ENCODE peak calls at places on chromosomes 12 and 14, in five cellular contexts. B is activated CD8-positive, alpha-beta memory T cell treated with anti-CD3 and anti-CD28 coated beads, Interleukin-2, amount 50 U/mL, for 48 hours; I is NCI-H187 treated with DMSO at 0.1 percent for 48 hours; O is tibial artery; E is adrenal gland. S is an unnamed sample.

GRCh38 chr12:642633-643477 is 20.4 kb downstream of the NINJ2 start:
- DNase-seq in I (no peak), O (peak), E (peak), B (peak), S (peak)

GRCh38 chr12:106753526-106753925 is 21.0 kb upstream of the RIC8B start:
- DNase-seq in O (no peak), E (no peak), I (no peak), B (peak), S (no peak)

GRCh38 chr12:119020377-119021360 is 39.3 kb downstream of the SRRM4 start:
- DNase-seq in O (no peak), E (peak), B (peak), I (no peak), S (peak)

GRCh38 chr12:124767075-124767821 is 96.4 kb downstream of the SCARB1 start:
- DNase-seq in O (peak), E (peak), I (no peak), B (peak), S (peak)

GRCh38 chr12:92898755-92899154 is 30.3 kb downstream of the EEA1 start:
- DNase-seq in E (no peak), I (no peak), O (no peak), B (no peak), S (no peak)

GRCh38 chr14:95515523-95516517 is 630 bp downstream of the SYNE3 start:
- DNase-seq in E (peak), I (no peak), B (peak), O (peak), S (peak)

GRCh38 chr14:103108749-103109207 is 14.3 kb downstream of the EXOC3L4 start:
- DNase-seq in I (no peak), O (no peak), B (no peak), E (peak), S (no peak)

GRCh38 chr12:132450391-132451171 is 39.4 kb upstream of the FBRSL1 start:
- DNase-seq in O (no peak), B (no peak), E (no peak), I (no peak), S (no peak)

GRCh38 chr12:52063986-52064649 is 5.7 kb upstream of the ATG101 start:
- DNase-seq in E (peak), B (no peak), I (no peak), O (no peak), S (no peak)

GRCh38 chr12:49808686-49809368 is 19.4 kb downstream of the NCKAP5L start:
- DNase-seq in B (no peak), O (peak), I (no peak), E (peak), S (no peak)

GRCh38 chr12:132172619-132173018 is 28.4 kb downstream of the NOC4L start:
- DNase-seq in I (no peak), B (no peak), O (no peak), E (no peak), S (no peak)

GRCh38 chr12:29066061-29066588 is 83.0 kb upstream of the FAR2 start:
- DNase-seq in B (no peak), I (no peak), E (no peak), O (peak), S (no peak)

GRCh38 chr12:76883826-76884225 is 5.0 kb upstream of the CSRP2 start:
- DNase-seq in O (no peak), B (no peak), I (no peak), E (peak), S (no peak)

GRCh38 chr14:23209651-23210423 is 26.4 kb upstream of the SLC7A8 start:
- DNase-seq in B (no peak), E (no peak), O (no peak), I (no peak), S (no peak)

GRCh38 chr12:41497362-41497761 is 309.2 kb downstream of the PDZRN4 start:
- DNase-seq in E (no peak), I (no peak), O (no peak), B (no peak), S (no peak)

GRCh38 chr12:42360747-42361403 is 34.9 kb downstream of the PPHLN1 start:
- DNase-seq in O (no peak), B (no peak), I (no peak), E (no peak), S (no peak)

GRCh38 chr12:32419520-32419960 is 20.2 kb downstream of the FGD4 start:
- DNase-seq in B (no peak), I (no peak), O (no peak), E (no peak), S (no peak)

GRCh38 chr12:56311003-56311402 is 4.8 kb downstream of the CNPY2 start:
- DNase-seq in I (no peak), O (no peak), E (no peak), B (no peak), S (no peak)

GRCh38 chr14:95498622-95499353 is 17.7 kb downstream of the SYNE3 start:
- DNase-seq in O (peak), B (no peak), I (no peak), E (peak), S (peak)

GRCh38 chr12:124609041-124609984 is 41.9 kb upstream of the NCOR2 start:
- DNase-seq in B (peak), E (peak), O (peak), I (peak), S (peak)

GRCh38 chr12:53123578-53124351 is 20.5 kb downstream of the SOAT2 start:
- DNase-seq in O (no peak), E (no peak), I (no peak), B (no peak), S (no peak)

GRCh38 chr12:106267535-106267934 is 19.7 kb upstream of the CKAP4 start:
- DNase-seq in E (no peak), B (no peak), I (no peak), O (no peak), S (no peak)

GRCh38 chr12:4379410-4379809 is at the start of gene FGF23:
- DNase-seq in E (no peak), B (no peak), I (no peak), O (no peak), S (no peak)

GRCh38 chr14:54474232-54474793 is 14.5 kb downstream of the GMFB start:
- DNase-seq in O (no peak), I (no peak), B (no peak), E (no peak), S (no peak)

S was measured in small intestine.